ENCODE peak calls at places on chromosome 5, in four cellular contexts. P is esophagus squamous epithelium, M is lower leg skin, G is K562. L is an unnamed sample.

GRCh38 chr5:127440831-127441230 is 76.6 kb upstream of the PRRC1 start:
- DNase-seq in P (no peak), M (no peak), G (no peak), L (no peak)

GRCh38 chr5:53424691-53425597 is 55.5 kb upstream of the FST start:
- DNase-seq in P (no peak), M (no peak), G (no peak), L (no peak)

GRCh38 chr5:15634771-15635347 is 134.9 kb downstream of the FBXL7 start:
- DNase-seq in P (no peak), M (no peak), G (no peak), L (no peak)

GRCh38 chr5:139660105-139660915 is 12.2 kb downstream of the CXXC5 start:
- DNase-seq in P (no peak), M (no peak), G (no peak), L (peak)

GRCh38 chr5:44613951-44614350 is 194.8 kb upstream of the MRPS30 start:
- DNase-seq in P (no peak), M (no peak), G (no peak), L (no peak)

GRCh38 chr5:98928802-98929122 is at the start of gene CHD1:
- DNase-seq in P (peak), M (peak), G (peak), L (peak)

GRCh38 chr5:177516601-177517568 is at the start of gene DDX41:
- DNase-seq in P (peak), M (peak), G (peak), L (peak)

GRCh38 chr5:39502704-39503103 is 77.9 kb upstream of the DAB2 start:
- DNase-seq in P (no peak), M (no peak), G (no peak), L (no peak)

GRCh38 chr5:78630047-78630446 is 18.5 kb downstream of the LHFPL2 start:
- DNase-seq in P (no peak), M (no peak), G (no peak), L (no peak)

GRCh38 chr5:157857821-157858526 is 971 bp downstream of the CLINT1 start:
- DNase-seq in P (no peak), M (no peak), G (no peak), L (no peak)

GRCh38 chr5:8019719-8020218 is 150.8 kb downstream of the MTRR start:
- DNase-seq in P (no peak), M (no peak), G (no peak), L (no peak)

GRCh38 chr5:8012131-8012977 is 143.4 kb downstream of the MTRR start:
- DNase-seq in P (no peak), M (no peak), G (peak), L (no peak)

GRCh38 chr5:8013951-8014844 is 145.2 kb downstream of the MTRR start:
- DNase-seq in P (no peak), M (no peak), G (no peak), L (no peak)
- TF ChIP-seq POLR2A in P (no peak), M (no peak), G (peak), L (no peak)

GRCh38 chr5:40914835-40915234 is 5.5 kb downstream of the C7 start:
- DNase-seq in P (no peak), M (no peak), G (no peak), L (no peak)

GRCh38 chr5:40909233-40909632 is at the start of gene C7:
- DNase-seq in P (no peak), M (no peak), G (no peak), L (no peak)

GRCh38 chr5:40909723-40910122 is 426 bp downstream of the C7 start:
- DNase-seq in P (no peak), M (no peak), G (no peak), L (no peak)

GRCh38 chr5:40915341-40915926 is 6.1 kb downstream of the C7 start:
- DNase-seq in P (no peak), M (no peak), G (no peak), L (no peak)

DNA sequence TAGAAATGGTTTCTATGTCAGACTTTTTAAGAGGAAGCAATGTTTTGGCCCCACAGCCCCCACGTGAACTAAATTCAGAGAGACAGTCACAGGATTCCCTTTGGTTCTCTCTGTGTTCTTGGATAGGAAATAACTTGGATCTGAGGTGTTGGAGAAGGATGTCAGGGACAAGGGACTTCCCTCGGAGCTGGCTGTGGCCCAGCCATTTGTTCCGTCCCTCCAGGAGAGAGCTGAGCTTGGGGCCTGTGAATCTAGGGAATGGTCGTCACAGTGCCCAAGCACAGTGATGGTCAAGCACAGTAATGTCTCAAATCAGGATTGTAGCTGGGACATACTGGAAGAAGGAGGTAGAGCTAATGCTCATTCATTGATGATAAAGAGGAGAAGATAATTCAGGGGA is 2.0 kb downstream of the C7 start:
- DNase-seq in P (no peak), M (no peak), G (no peak), L (no peak)
- TF ChIP-seq POLR2A in P (no peak), M (no peak), G (no peak), L (no peak)

GRCh38 chr5:33713087-33713486 is 178.7 kb downstream of the ADAMTS12 start:
- DNase-seq in P (no peak), M (no peak), G (no peak), L (no peak)
- TF ChIP-seq POLR2A in P (no peak), M (no peak), G (no peak), L (no peak)

DNA sequence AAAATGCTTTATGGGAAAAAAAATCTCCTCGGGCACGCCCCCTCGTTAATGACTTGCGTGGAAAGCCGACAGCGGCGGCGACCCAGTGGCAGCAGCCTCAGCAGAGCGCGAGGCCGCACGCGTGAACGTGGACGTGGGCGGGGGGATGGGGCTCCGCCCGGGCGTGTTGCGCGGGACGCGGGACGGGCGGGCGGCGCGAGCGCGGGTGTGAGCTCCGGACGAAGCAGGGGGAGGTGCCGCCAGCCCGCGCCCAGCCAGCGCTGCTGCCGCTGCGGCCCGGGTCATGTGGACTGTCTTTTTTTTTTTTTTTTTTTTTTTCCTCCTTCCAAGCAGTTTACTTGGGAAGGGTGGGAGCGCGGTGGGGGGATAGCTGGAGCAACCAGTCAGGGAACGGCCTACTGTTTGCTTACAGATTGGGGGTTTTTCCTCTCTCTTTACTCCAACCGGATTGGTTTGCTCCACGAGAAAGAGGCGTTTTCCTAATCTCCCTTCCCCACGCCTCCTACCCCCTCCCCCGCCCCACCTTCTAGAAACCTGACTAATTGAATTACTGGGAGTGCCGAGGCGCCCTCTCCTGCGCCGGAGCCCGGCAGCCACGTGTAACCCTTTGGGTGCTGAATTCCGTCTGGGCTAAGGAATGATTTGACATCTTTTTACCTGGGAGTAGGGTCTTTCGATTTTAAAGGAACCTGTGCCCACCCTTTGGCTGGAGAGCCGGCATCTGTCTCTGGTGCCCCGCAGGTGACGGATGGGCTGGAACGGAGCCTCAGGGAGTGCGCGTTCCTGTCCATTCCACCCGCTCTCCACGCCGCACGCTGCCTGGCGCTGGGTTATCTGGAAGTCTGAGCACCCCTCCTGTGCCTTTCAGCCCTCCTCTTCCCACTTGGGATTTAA is 1.7 kb upstream of the EFNA5 start:
- DNase-seq in P (no peak), M (peak), G (peak), L (peak)
- TF ChIP-seq POLR2A in P (no peak), M (no peak), G (no peak), L (no peak)

GRCh38 chr5:179060116-179061008 is at the start of gene ZNF354C:
- DNase-seq in P (peak), M (peak), G (no peak), L (peak)
- TF ChIP-seq POLR2A in P (no peak), M (no peak), G (no peak), L (peak)

DNA sequence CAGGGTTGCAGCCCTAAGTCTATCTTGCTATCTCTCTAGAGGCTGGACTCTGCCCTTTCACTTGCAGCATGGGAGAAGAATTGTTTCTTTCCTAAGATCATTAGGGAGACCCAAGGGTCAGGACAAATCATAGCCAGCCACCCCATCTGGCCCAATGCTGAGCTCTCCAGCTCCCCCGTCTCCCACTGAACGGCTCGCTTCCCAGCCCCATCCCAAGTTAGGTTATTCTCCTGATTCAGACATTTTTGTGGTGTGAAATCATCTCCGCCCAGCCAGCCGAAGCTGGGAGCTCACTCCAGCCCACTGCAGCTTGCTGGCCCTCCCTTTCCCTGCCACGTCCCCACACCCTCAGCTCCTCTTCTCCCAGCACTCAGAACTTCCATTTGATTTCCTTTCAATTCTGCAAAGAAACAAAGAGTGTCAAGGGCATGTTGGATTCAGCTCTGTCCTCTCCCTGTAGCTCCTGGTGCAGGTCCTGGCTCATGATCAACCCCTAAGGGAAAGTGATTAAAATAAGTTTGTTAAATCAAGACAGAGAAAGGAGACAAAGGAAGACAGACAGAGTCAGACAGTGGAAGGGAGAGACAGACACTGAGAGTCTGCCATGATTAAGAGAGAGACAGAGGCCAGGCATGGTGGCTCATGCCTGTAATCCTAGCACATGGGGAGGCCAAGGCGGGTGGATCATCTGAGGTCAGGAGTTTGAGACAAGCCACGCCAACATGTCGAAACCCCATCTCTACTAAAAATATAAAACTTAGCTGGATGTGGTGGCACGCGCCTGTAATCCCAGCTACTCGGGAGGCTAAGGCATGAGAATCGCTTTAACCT is 12.6 kb upstream of the SPARC start:
- DNase-seq in P (no peak), M (no peak), G (no peak), L (peak)
- TF ChIP-seq POLR2A in P (no peak), M (no peak), G (no peak), L (no peak)

GRCh38 chr5:97118623-97119022 is 23.8 kb downstream of the LIX1 start:
- DNase-seq in P (no peak), M (no peak), G (no peak), L (no peak)
- TF ChIP-seq POLR2A in P (no peak), M (no peak), G (no peak), L (no peak)

GRCh38 chr5:104053057-104053666 is 490.6 kb upstream of the NUDT12 start:
- DNase-seq in P (no peak), M (no peak), G (no peak), L (no peak)

GRCh38 chr5:104045987-104046386 is 483.4 kb upstream of the NUDT12 start:
- DNase-seq in P (no peak), M (no peak), G (no peak), L (no peak)

GRCh38 chr5:104048231-104048630 is 485.6 kb upstream of the NUDT12 start:
- DNase-seq in P (no peak), M (no peak), G (no peak), L (no peak)

GRCh38 chr5:104049752-104050151 is 487.2 kb upstream of the NUDT12 start:
- DNase-seq in P (no peak), M (no peak), G (no peak), L (no peak)
- TF ChIP-seq POLR2A in P (no peak), M (no peak), G (no peak), L (no peak)

L was measured in right lobe of liver.